ENCODE peak calls at places on chromosomes 7 and 10, in four cellular contexts. J is K562, Z is HepG2, E is GM12878. Q is an unnamed sample.

GRCh38 chr7:67452516-67453026 is 455.9 kb downstream of the TYW1 start:
- DNase-seq in E (no peak), Z (no peak), J (no peak), Q (no peak)

GRCh38 chr7:108592633-108593277 is 23.1 kb downstream of the DNAJB9 start:
- DNase-seq in E (no peak), Z (no peak), J (no peak), Q (peak; percentile 10)

GRCh38 chr7:66576646-66577045 is 52.0 kb upstream of the KCTD7 start:
- DNase-seq in Z (no peak), J (no peak), E (no peak), Q (no peak)

GRCh38 chr7:79774150-79774549 is 320.7 kb upstream of the MAGI2 start:
- DNase-seq in E (no peak), J (no peak), Z (no peak), Q (no peak)

GRCh38 chr10:94546616-94547175 is 1.1 kb downstream of the HELLS start:
- DNase-seq in E (peak; percentile 7), Z (no peak), J (no peak), Q (no peak)

GRCh38 chr7:107815254-107815882 is 12.3 kb upstream of the SLC26A3 start:
- DNase-seq in Z (no peak), E (no peak), J (no peak), Q (no peak)

GRCh38 chr7:8189615-8190014 is 72.4 kb downstream of the ICA1 start:
- DNase-seq in J (no peak), E (no peak), Z (no peak), Q (no peak)

GRCh38 chr10:8424555-8425201 is 370.2 kb downstream of the GATA3 start:
- DNase-seq in E (no peak), J (no peak), Z (no peak), Q (no peak)

GRCh38 chr7:147412109-147412508 is 1178.5 kb upstream of the C7orf33 start:
- DNase-seq in Z (no peak), E (no peak), J (no peak), Q (no peak)

GRCh38 chr10:133336131-133337078 is at the start of gene CALY:
- DNase-seq in Z (no peak), E (no peak), J (peak; percentile 70), Q (peak; percentile 80)

GRCh38 chr7:30309842-30310435 is 25.5 kb downstream of the ZNRF2 start:
- DNase-seq in J (no peak), E (no peak), Z (no peak), Q (no peak)

GRCh38 chr7:134452991-134453473 is 5.9 kb downstream of the AKR1B1 start:
- DNase-seq in Z (no peak), E (no peak), J (no peak), Q (no peak)

GRCh38 chr7:45677311-45677900 is 103.2 kb downstream of the ADCY1 start:
- DNase-seq in Z (no peak), E (no peak), J (no peak), Q (no peak)

GRCh38 chr10:49089152-49089788 is 26.1 kb downstream of the VSTM4 start:
- DNase-seq in J (no peak), E (no peak), Z (no peak), Q (no peak)

GRCh38 chr10:117374506-117375359 is 507 bp downstream of the PDZD8 start:
- DNase-seq in Z (no peak), J (no peak), E (no peak), Q (peak; percentile 27)

GRCh38 chr7:70788276-70788675 is 343.7 kb upstream of the GALNT17 start:
- DNase-seq in J (peak; percentile 61), Z (no peak), E (no peak), Q (no peak)

DNA sequence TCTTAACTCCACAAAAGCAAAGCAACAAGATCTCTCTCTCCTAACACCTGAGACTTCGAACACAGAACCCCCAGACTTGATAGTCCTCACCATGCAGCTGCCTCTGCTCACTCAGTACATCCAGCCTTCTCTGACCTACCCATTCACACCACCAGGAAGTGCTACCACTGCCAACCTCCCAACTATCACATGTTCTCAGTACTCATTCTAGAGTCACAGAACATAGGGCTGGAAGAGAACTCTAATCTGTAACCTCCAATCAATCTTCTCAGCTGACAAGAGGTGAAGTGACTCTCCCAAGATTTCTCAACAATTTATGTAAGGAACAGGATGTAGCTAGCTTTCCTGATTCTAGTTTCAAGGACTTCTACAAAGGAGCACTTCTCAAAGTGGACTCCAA is 3.8 kb downstream of the NUDCD3 start:
- DNase-seq in J (no peak), E (no peak), Z (no peak), Q (no peak)
- TF ChIP-seq FOXK2 in J (no peak), E (no peak), Z (no peak), Q (no peak)

DNA sequence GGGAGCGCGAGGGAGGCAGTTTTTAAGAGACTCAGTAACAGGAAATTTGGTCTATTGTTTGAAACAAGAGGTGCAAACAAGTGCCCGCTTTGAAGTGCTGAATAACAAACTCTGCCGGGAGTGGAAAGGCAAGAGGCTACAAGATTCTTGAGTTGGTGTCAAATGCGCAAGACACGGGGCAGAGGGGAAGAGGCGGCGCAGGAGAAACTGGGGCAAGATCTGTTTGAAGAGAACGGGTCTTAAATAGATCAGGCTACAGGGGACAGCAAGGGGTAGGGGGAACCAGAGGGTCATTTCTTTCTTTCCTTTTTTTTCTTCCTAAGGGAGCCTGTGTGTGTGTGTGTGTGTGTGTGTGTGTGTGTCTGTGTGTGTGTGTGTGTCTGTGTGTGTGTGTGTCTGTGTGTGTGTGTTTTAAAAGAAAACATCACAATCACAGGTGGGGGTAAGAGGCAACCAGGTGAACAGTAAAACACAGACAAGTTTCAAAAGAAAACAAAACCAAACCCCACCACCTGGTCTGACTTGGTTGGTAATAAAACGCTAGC is 13.3 kb upstream of the CUX1 start:
- DNase-seq in Z (no peak), E (no peak), J (no peak), Q (no peak)
- TF ChIP-seq TARDBP in Z (no peak), E (no peak), J (no peak), Q (no peak)

GRCh38 chr7:78279035-78279434 is 480.5 kb downstream of the PHTF2 start:
- DNase-seq in Z (no peak), J (no peak), E (no peak), Q (no peak)
- TF ChIP-seq FOXK2 in Z (no peak), J (no peak), E (no peak), Q (no peak)

GRCh38 chr10:103884681-103885139 is 29.3 kb upstream of the SH3PXD2A start:
- DNase-seq in E (no peak), Z (peak; percentile 53), J (peak; percentile 59), Q (peak; percentile 81)
- TF ChIP-seq TARDBP in E (no peak), Z (no peak), J (no peak), Q (no peak)

DNA sequence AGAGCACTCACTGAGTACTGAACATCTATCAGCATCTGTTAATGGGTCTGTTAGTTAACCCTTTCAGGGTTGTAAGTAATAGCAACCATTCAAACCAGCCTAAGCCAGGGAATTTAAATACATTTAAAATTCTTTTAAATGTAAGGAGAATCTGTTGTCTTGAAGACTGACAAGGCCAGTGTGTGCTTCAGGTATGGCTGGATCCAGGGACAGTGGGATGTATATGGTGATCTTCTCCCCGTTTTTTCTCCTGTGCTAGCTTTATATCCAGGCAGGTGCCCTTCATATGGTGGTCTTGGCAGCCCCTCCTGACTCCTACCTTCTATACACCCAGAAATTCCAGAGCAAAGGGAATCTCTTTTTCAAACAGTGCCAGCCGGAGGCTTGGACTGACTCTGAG is 46.6 kb upstream of the DAGLB start:
- DNase-seq in J (no peak), E (no peak), Z (no peak), Q (no peak)
- TF ChIP-seq FOXK2 in J (no peak), E (no peak), Z (no peak), Q (no peak)

GRCh38 chr7:924541-925231 is 29.8 kb downstream of the ADAP1 start:
- DNase-seq in J (no peak), E (no peak), Z (no peak), Q (no peak)
- TF ChIP-seq TARDBP in J (no peak), E (no peak), Z (no peak), Q (no peak)

DNA sequence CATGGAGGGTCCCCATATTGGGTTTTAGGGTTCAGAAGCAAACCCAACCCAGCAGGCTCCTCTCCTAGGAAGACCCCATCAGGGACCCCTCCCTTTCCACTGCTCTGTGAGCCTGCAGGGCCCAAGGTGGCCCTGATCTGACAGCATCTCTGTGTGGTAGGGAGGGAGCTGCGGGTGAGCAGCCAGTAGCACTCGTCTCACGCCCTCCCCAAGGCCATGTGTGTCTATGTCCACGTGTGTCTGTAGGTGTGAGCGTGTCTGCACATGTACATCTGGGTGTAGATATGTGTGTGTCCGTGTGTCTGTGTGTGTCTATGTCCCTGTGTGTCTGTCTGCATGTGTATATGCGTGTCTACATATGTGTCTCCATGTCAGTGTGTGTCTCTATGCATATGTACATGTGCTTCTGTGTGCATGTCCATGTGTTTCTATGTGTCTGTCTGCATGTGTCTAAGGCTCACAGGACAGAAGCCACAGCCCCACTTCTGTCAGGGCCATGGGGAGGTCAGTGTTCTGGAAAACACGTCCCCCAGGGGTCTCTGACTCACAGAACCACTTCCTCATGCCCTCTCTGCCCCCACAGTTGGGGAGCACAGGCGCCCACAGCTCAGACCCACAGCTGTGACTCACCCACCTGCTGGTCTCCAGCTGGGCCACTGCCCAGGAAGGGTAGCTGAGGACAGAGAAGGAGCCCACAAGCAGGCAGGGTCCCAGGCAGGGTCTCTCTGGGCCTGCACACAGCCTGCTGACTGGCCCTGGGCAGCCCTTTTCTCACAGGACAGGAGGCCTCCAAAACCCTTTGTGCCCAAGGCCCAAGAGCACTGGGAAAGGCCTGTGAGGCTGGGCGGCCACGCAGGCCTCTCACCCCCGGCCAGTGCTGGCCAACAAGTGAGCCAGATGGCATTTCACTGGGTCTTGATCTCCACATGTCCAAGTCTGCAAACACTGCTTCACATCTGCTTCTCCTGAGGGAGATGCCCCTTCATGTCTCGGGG is 103.1 kb upstream of the FAM20C start:
- DNase-seq in Z (no peak), E (no peak), J (no peak), Q (no peak)
- TF ChIP-seq FOXK2 in Z (no peak), E (no peak), J (no peak), Q (no peak)

Q was measured in HEK293T.